ENCODE peak calls at places on chromosomes 16 and 17, in eight cellular contexts. One of them, this sample, is unnamed.

GRCh38 chr17:78899361-78900260 is 3.4 kb downstream of the CEP295NL start:
- DNase-seq in skeletal muscle cell: no peak
- DNase-seq in T-helper 9 cell: no peak
- DNase-seq in GM12891: no peak
- DNase-seq in hepatic stellate cell: peak
- DNase-seq in Right ventricle myocardium superior: peak
- DNase-seq in ovary: peak
- DNase-seq in neural progenitor cell: peak
- DNase-seq in this sample: no peak

GRCh38 chr16:88403794-88404581 is 21.2 kb downstream of the ZNF469 start:
- DNase-seq in skeletal muscle cell: no peak
- DNase-seq in T-helper 9 cell: no peak
- DNase-seq in GM12891: no peak
- DNase-seq in hepatic stellate cell: no peak
- DNase-seq in Right ventricle myocardium superior: no peak
- DNase-seq in ovary: no peak
- DNase-seq in neural progenitor cell: peak
- DNase-seq in this sample: no peak

GRCh38 chr17:65100316-65101140 is 36.6 kb upstream of the RGS9 start:
- DNase-seq in skeletal muscle cell: no peak
- DNase-seq in T-helper 9 cell: peak
- DNase-seq in GM12891: peak
- DNase-seq in hepatic stellate cell: peak
- DNase-seq in Right ventricle myocardium superior: peak
- DNase-seq in ovary: peak
- DNase-seq in neural progenitor cell: peak
- DNase-seq in this sample: peak

GRCh38 chr17:61405047-61405685 is 5.5 kb downstream of the TBX2 start:
- DNase-seq in skeletal muscle cell: no peak
- DNase-seq in T-helper 9 cell: no peak
- DNase-seq in GM12891: peak
- DNase-seq in hepatic stellate cell: no peak
- DNase-seq in Right ventricle myocardium superior: peak
- DNase-seq in ovary: peak
- DNase-seq in neural progenitor cell: peak
- DNase-seq in this sample: no peak

GRCh38 chr16:55955439-55955838 is 80.3 kb upstream of the CES5A start:
- DNase-seq in skeletal muscle cell: no peak
- DNase-seq in T-helper 9 cell: no peak
- DNase-seq in GM12891: no peak
- DNase-seq in hepatic stellate cell: no peak
- DNase-seq in Right ventricle myocardium superior: no peak
- DNase-seq in ovary: no peak
- DNase-seq in neural progenitor cell: no peak
- DNase-seq in this sample: no peak

GRCh38 chr17:49029841-49030240 is 32.7 kb downstream of the IGF2BP1 start:
- DNase-seq in skeletal muscle cell: no peak
- DNase-seq in T-helper 9 cell: no peak
- DNase-seq in GM12891: no peak
- DNase-seq in hepatic stellate cell: no peak
- DNase-seq in Right ventricle myocardium superior: no peak
- DNase-seq in ovary: no peak
- DNase-seq in neural progenitor cell: no peak
- DNase-seq in this sample: no peak

GRCh38 chr16:71407731-71408130 is 34.1 kb downstream of the TLE7 start:
- DNase-seq in skeletal muscle cell: no peak
- DNase-seq in T-helper 9 cell: no peak
- DNase-seq in GM12891: no peak
- DNase-seq in hepatic stellate cell: no peak
- DNase-seq in Right ventricle myocardium superior: no peak
- DNase-seq in ovary: no peak
- DNase-seq in neural progenitor cell: no peak
- DNase-seq in this sample: no peak

GRCh38 chr17:50918071-50918932 is 52.1 kb upstream of the TOB1 start:
- DNase-seq in skeletal muscle cell: no peak
- DNase-seq in T-helper 9 cell: no peak
- DNase-seq in GM12891: no peak
- DNase-seq in hepatic stellate cell: no peak
- DNase-seq in Right ventricle myocardium superior: peak
- DNase-seq in ovary: no peak
- DNase-seq in neural progenitor cell: no peak
- DNase-seq in this sample: no peak

GRCh38 chr17:48724241-48725004 is 1.4 kb downstream of the PRAC2 start:
- DNase-seq in skeletal muscle cell: peak
- DNase-seq in T-helper 9 cell: peak
- DNase-seq in GM12891: no peak
- DNase-seq in hepatic stellate cell: peak
- DNase-seq in Right ventricle myocardium superior: peak
- DNase-seq in ovary: peak
- DNase-seq in neural progenitor cell: peak
- DNase-seq in this sample: peak

GRCh38 chr16:65122974-65123845 is 1.3 kb upstream of the CDH11 start:
- DNase-seq in skeletal muscle cell: no peak
- DNase-seq in T-helper 9 cell: no peak
- DNase-seq in GM12891: no peak
- DNase-seq in hepatic stellate cell: peak
- DNase-seq in Right ventricle myocardium superior: peak
- DNase-seq in ovary: peak
- DNase-seq in neural progenitor cell: peak
- DNase-seq in this sample: no peak

GRCh38 chr16:79475841-79476240 is 124.7 kb downstream of the MAF start:
- DNase-seq in skeletal muscle cell: no peak
- DNase-seq in T-helper 9 cell: no peak
- DNase-seq in GM12891: no peak
- DNase-seq in hepatic stellate cell: no peak
- DNase-seq in Right ventricle myocardium superior: no peak
- DNase-seq in ovary: no peak
- DNase-seq in neural progenitor cell: no peak
- DNase-seq in this sample: no peak

GRCh38 chr16:78705694-78706093 is 606.2 kb downstream of the WWOX start:
- DNase-seq in skeletal muscle cell: no peak
- DNase-seq in T-helper 9 cell: no peak
- DNase-seq in GM12891: no peak
- DNase-seq in hepatic stellate cell: no peak
- DNase-seq in Right ventricle myocardium superior: no peak
- DNase-seq in ovary: no peak
- DNase-seq in neural progenitor cell: peak
- DNase-seq in this sample: no peak

GRCh38 chr16:23640669-23640958 is 496 bp downstream of the PALB2 start:
- DNase-seq in skeletal muscle cell: no peak
- DNase-seq in T-helper 9 cell: no peak
- DNase-seq in GM12891: peak
- DNase-seq in hepatic stellate cell: peak
- DNase-seq in Right ventricle myocardium superior: no peak
- DNase-seq in ovary: no peak
- DNase-seq in neural progenitor cell: no peak
- DNase-seq in this sample: no peak

GRCh38 chr16:22627043-22627442 is 116.4 kb downstream of the NPIPB5 start:
- DNase-seq in skeletal muscle cell: no peak
- DNase-seq in T-helper 9 cell: no peak
- DNase-seq in GM12891: no peak
- DNase-seq in hepatic stellate cell: no peak
- DNase-seq in Right ventricle myocardium superior: no peak
- DNase-seq in ovary: no peak
- DNase-seq in neural progenitor cell: no peak
- DNase-seq in this sample: no peak

GRCh38 chr16:48576927-48577326 is 33.1 kb downstream of the N4BP1 start:
- DNase-seq in skeletal muscle cell: no peak
- DNase-seq in T-helper 9 cell: no peak
- DNase-seq in GM12891: no peak
- DNase-seq in hepatic stellate cell: no peak
- DNase-seq in Right ventricle myocardium superior: no peak
- DNase-seq in ovary: no peak
- DNase-seq in neural progenitor cell: no peak
- DNase-seq in this sample: no peak